ENCODE peak calls at places on chromosomes 16 and 17, in four cellular contexts. P, S, J and Z are unnamed samples.

GRCh38 chr16:19824216-19824615 is 60.4 kb downstream of the GPRC5B start:
- DNase-seq in S (no peak), J (no peak), P (no peak), Z (no peak)

GRCh38 chr17:13921841-13922776 is 147.2 kb upstream of the COX10 start:
- DNase-seq in J (no peak), P (no peak), S (no peak), Z (peak; percentile 61)

GRCh38 chr17:73017653-73018052 is 74.8 kb downstream of the SLC39A11 start:
- DNase-seq in J (peak; percentile 19), P (no peak), S (no peak), Z (no peak)

GRCh38 chr17:75979705-75980187 is 706 bp downstream of the TEN1 start:
- DNase-seq in J (no peak), S (no peak), P (peak; percentile 79), Z (no peak)

GRCh38 chr17:57638284-57638683 is 106.8 kb downstream of the CCDC182 start:
- DNase-seq in P (no peak), S (no peak), J (no peak), Z (no peak)

GRCh38 chr17:83200746-83201145 is 121.3 kb downstream of the METRNL start:
- DNase-seq in J (no peak), P (peak; percentile 6), S (no peak), Z (no peak)

GRCh38 chr17:62656446-62656845 is 29.0 kb downstream of the MRC2 start:
- DNase-seq in S (no peak), J (no peak), P (no peak), Z (no peak)

GRCh38 chr17:76193616-76194015 is 46.7 kb downstream of the RNF157 start:
- DNase-seq in P (no peak), J (no peak), S (no peak), Z (peak; percentile 60)

GRCh38 chr16:10740000-10740844 is 3.4 kb upstream of the NUBP1 start:
- DNase-seq in J (no peak), P (no peak), S (no peak), Z (no peak)

GRCh38 chr16:56950881-56951771 is 10.6 kb upstream of the CETP start:
- DNase-seq in J (no peak), P (peak; percentile 81), S (no peak), Z (peak; percentile 88)

GRCh38 chr17:41494524-41494923 is 4.8 kb upstream of the KRT36 start:
- DNase-seq in P (no peak), S (no peak), J (no peak), Z (no peak)

GRCh38 chr17:68587026-68587425 is 14.1 kb downstream of the FAM20A start:
- DNase-seq in J (no peak), P (no peak), S (no peak), Z (peak; percentile 17)

GRCh38 chr17:80849119-80849518 is 142.5 kb upstream of the CHMP6 start:
- DNase-seq in J (no peak), S (no peak), P (no peak), Z (no peak)

GRCh38 chr16:30456302-30456701 is 10.6 kb upstream of the SEPHS2 start:
- DNase-seq in P (no peak), J (no peak), S (no peak), Z (no peak)
- H3K4me1 ChIP-seq in P (no peaks in the 10 kb centered on the region), J (no peaks in the 10 kb centered on the region), S (no peaks in the 10 kb centered on the region), Z (no peaks in the 10 kb centered on the region)

GRCh38 chr17:78176548-78177025 is 8.2 kb downstream of the SYNGR2 start:
- DNase-seq in S (no peak), P (peak; percentile 96), J (peak; percentile 38), Z (peak; percentile 97)

GRCh38 chr17:78174332-78174869 is 6.0 kb downstream of the SYNGR2 start:
- DNase-seq in S (peak; percentile 93), P (peak; percentile 93), J (no peak), Z (no peak)

GRCh38 chr17:78173025-78173715 is 4.8 kb downstream of the SYNGR2 start:
- DNase-seq in P (no peak), J (no peak), S (no peak), Z (no peak)

GRCh38 chr17:78175643-78175981 is 7.2 kb downstream of the SYNGR2 start:
- DNase-seq in P (no peak), S (no peak), J (no peak), Z (no peak)

DNA sequence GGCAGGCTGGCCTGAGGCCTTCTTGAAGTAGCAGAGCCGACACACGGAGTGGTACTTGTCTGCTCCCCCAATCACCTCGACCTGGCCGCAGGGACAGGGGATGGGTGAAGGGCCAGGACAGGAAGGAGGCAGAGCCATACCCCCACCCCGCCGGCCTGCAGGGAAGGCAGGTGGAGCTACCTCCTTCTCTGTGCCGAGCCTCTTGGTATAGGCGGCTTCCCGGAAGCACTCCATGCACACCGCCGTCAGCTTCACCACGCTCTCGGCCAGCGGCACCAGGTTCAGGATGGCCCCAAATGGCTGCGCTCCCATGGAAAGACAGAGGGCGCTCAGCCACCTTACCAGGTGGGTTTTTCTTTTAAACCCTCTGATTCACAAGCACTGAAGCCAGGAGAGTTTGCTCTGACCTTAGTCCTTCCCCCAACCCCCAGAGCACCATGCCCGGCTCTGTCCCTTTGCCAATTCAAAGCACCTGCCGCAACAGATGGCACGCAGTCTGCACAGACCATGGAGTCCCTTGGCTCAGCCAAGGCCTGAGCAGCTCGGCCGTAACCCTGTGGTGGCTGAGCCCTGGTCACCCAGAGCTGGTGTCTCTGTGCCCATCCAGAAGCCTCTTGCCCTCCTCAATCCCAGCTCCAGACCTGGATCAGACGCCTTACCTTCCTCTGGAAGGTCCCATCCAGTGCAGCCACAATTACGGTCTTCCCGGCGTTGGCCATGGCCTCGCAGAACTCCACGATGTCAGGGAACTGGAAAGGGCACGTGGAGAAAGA is 6.7 kb downstream of the SYNGR2 start:
- DNase-seq in P (no peak), J (no peak), S (no peak), Z (peak; percentile 91)
- TF ChIP-seq CTCF in P (no peak), J (no peak), S (no peak), Z (peak; percentile 74)

GRCh38 chr17:77318021-77318420 is 177.3 kb downstream of the SEC14L1 start:
- DNase-seq in J (no peak), P (no peak), S (no peak), Z (no peak)
- H3K4me1 ChIP-seq in J (peaks cover 26% of the 10 kb centered on the region), P (peaks cover 50% of the 10 kb centered on the region), S (peaks cover 28% of the 10 kb centered on the region), Z (no peaks in the 10 kb centered on the region)

DNA sequence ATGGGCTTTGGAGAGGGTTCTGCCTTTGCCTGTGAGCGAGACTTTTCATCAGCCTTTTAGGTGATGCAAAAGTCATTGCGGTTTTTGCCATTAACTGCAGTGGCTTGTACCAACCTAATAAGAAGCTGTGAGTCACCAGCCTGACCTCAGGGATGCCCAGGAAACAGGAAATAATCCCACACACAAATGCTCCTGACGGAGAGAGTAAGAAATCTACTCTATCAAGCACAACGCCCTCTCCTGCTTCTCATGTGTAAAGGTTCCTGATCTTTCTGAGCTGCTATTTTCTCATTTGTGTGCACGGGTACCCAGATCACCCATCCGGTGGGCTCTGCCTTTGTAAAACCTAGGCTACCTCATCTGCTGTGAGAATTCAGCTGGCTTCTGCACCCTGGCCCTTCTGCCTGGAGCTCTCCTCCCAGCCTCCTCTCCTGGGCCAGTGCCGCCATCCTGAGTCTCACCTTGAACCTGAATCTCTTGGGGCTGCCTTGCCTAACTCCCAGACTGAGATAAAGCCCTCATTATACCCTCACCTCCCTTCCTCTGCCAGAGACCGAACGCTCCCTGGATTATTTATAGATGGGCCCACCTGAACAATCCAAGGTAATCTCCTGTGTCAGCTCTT is 299.7 kb downstream of the C16orf95 start:
- DNase-seq in S (no peak), P (no peak), J (peak; percentile 85), Z (peak; percentile 55)
- TF ChIP-seq CTCF in S (no peak), P (no peak), J (peak; percentile 47), Z (peak; percentile 64)